ENCODE peak calls at places on chromosomes 3 and 15, in ten cellular contexts. M is astrocyte of the spinal cord; V is left cardiac atrium; I is GM20000; N is kidney tubule cell; C is stimulated activated CD8-positive, alpha-beta memory T cell treated with anti-CD3 and anti-CD28 coated beads, Interleukin-4, amount 100 ng/mL, for 24 hours; Y is smooth muscle cell of the brain vasculature; E is GM10248; T is heart right ventricle; Q is stimulated activated CD4-positive, alpha-beta T cell treated with anti-CD3 and anti-CD28 coated beads, Interleukin-15, amount 100 ng/mL, for 1 hour. B is an unnamed sample.

GRCh38 chr3:23752126-23752525 is 53.6 kb upstream of the UBE2E1 start:
- DNase-seq in M (no peak), V (no peak), I (no peak), N (peak; percentile 27), C (no peak), Y (no peak), E (no peak), T (no peak), Q (no peak), B (no peak)

GRCh38 chr3:127665586-127665985 is 7.2 kb upstream of the ABTB1 start:
- DNase-seq in M (no peak), V (no peak), I (no peak), N (no peak), C (no peak), Y (no peak), E (no peak), T (no peak), Q (no peak), B (no peak)

GRCh38 chr15:60000113-60000823 is 3.8 kb upstream of the FOXB1 start:
- DNase-seq in M (no peak), V (no peak), I (peak; percentile 15), N (peak; percentile 37), C (no peak), Y (no peak), E (peak; percentile 8), T (no peak), Q (no peak), B (no peak)

GRCh38 chr15:79970921-79971434 is at the start of gene BCL2A1:
- DNase-seq in M (peak; percentile 58), V (no peak), I (peak; percentile 52), N (peak; percentile 97), C (no peak), Y (no peak), E (peak; percentile 55), T (no peak), Q (peak; percentile 19), B (no peak)

GRCh38 chr3:127694467-127695215 is 21.9 kb downstream of the ABTB1 start:
- DNase-seq in M (peak; percentile 33), V (peak; percentile 66), I (no peak), N (peak; percentile 79), C (no peak), Y (no peak), E (no peak), T (no peak), Q (no peak), B (no peak)

GRCh38 chr3:81744366-81744765 is 17.1 kb downstream of the GBE1 start:
- DNase-seq in M (peak; percentile 90), V (no peak), I (no peak), N (peak; percentile 87), C (no peak), Y (no peak), E (no peak), T (peak; percentile 40), Q (no peak), B (no peak)

GRCh38 chr3:121985841-121986240 is 36.2 kb downstream of the ILDR1 start:
- DNase-seq in M (peak; percentile 21), V (no peak), I (no peak), N (no peak), C (no peak), Y (no peak), E (no peak), T (no peak), Q (no peak), B (no peak)

GRCh38 chr15:74856537-74856936 is 13.6 kb upstream of the ULK3 start:
- DNase-seq in M (no peak), V (no peak), I (no peak), N (no peak), C (no peak), Y (no peak), E (no peak), T (no peak), Q (no peak), B (no peak)

GRCh38 chr15:85004551-85004950 is 22.9 kb downstream of the PDE8A start:
- DNase-seq in M (no peak), V (no peak), I (no peak), N (no peak), C (no peak), Y (no peak), E (no peak), T (no peak), Q (no peak), B (no peak)

GRCh38 chr15:89211678-89212170 is 9.7 kb downstream of the RLBP1 start:
- DNase-seq in M (no peak), V (no peak), I (no peak), N (no peak), C (no peak), Y (no peak), E (no peak), T (no peak), Q (no peak), B (no peak)

GRCh38 chr15:50939911-50940310 is 31.4 kb downstream of the AP4E1 start:
- DNase-seq in M (peak; percentile 28), V (no peak), I (no peak), N (no peak), C (no peak), Y (no peak), E (no peak), T (no peak), Q (no peak), B (no peak)

GRCh38 chr3:182914341-182914740 is 66.0 kb downstream of the DCUN1D1 start:
- DNase-seq in M (no peak), V (no peak), I (no peak), N (no peak), C (no peak), Y (no peak), E (no peak), T (no peak), Q (no peak), B (no peak)

GRCh38 chr3:127099982-127100381 is 92.9 kb upstream of the PRR23E start:
- DNase-seq in M (no peak), V (no peak), I (no peak), N (no peak), C (no peak), Y (no peak), E (no peak), T (no peak), Q (no peak), B (no peak)

GRCh38 chr3:9770276-9770812 is 597 bp upstream of the CAMK1 start:
- DNase-seq in M (no peak), V (peak; percentile 91), I (no peak), N (no peak), C (no peak), Y (no peak), E (no peak), T (peak; percentile 91), Q (no peak), B (no peak)

GRCh38 chr3:41579861-41580260 is 380.6 kb downstream of the CTNNB1 start:
- DNase-seq in M (no peak), V (no peak), I (no peak), N (no peak), C (no peak), Y (no peak), E (peak; percentile 19), T (no peak), Q (no peak), B (no peak)

GRCh38 chr15:78810377-78811123 is 714 bp downstream of the ADAMTS7 start:
- DNase-seq in M (peak; percentile 24), V (peak; percentile 76), I (peak; percentile 73), N (peak; percentile 22), C (no peak), Y (no peak), E (peak; percentile 48), T (peak; percentile 69), Q (no peak), B (no peak)

GRCh38 chr15:86756688-86757087 is 677.0 kb downstream of the AGBL1 start:
- DNase-seq in M (no peak), V (no peak), I (no peak), N (no peak), C (no peak), Y (no peak), E (no peak), T (no peak), Q (no peak), B (no peak)

GRCh38 chr15:41443275-41443674 is 26.4 kb downstream of the RTF1 start:
- DNase-seq in M (no peak), V (no peak), I (no peak), N (no peak), C (no peak), Y (no peak), E (no peak), T (no peak), Q (no peak), B (no peak)

GRCh38 chr3:101780661-101781060 is 1.6 kb downstream of the NXPE3 start:
- DNase-seq in M (peak; percentile 81), V (no peak), I (no peak), N (peak; percentile 49), C (no peak), Y (peak; percentile 50), E (no peak), T (peak; percentile 22), Q (no peak), B (no peak)

GRCh38 chr15:73851679-73852078 is 21.7 kb upstream of the TBC1D21 start:
- DNase-seq in M (peak; percentile 65), V (peak; percentile 48), I (peak; percentile 52), N (peak; percentile 58), C (peak; percentile 12), Y (peak; percentile 56), E (peak; percentile 47), T (peak; percentile 33), Q (no peak), B (peak; percentile 10)

GRCh38 chr3:106825962-106826605 is 551.2 kb upstream of the CCDC54 start:
- DNase-seq in M (peak; percentile 85), V (no peak), I (no peak), N (peak; percentile 65), C (no peak), Y (no peak), E (no peak), T (no peak), Q (no peak), B (no peak)

B was measured in activated CD4-positive, CD25-positive, alpha-beta regulatory T cell.